ENCODE peak calls at places on chromosomes 7 and 10, in four cellular contexts. U is progenitor cell of endocrine pancreas, L is OCI-M1, I is NCI-H460. V is an unnamed sample.

GRCh38 chr7:25382869-25383268 is 154.6 kb upstream of the NPVF start:
- DNase-seq in U (no peak), L (no peak), I (no peak), V (no peak)

GRCh38 chr7:141185369-141185967 is 111.6 kb downstream of the TMEM178B start:
- DNase-seq in U (no peak), L (no peak), I (no peak), V (no peak)

GRCh38 chr7:36236073-36236472 is 83.0 kb downstream of the EEPD1 start:
- DNase-seq in U (no peak), L (no peak), I (no peak), V (no peak)

GRCh38 chr10:1488970-1489548 is 248.3 kb downstream of the ADARB2 start:
- DNase-seq in U (no peak), L (no peak), I (no peak), V (no peak)

GRCh38 chr10:1638889-1639418 is 98.4 kb downstream of the ADARB2 start:
- DNase-seq in U (no peak), L (no peak), I (no peak), V (no peak)

GRCh38 chr7:155741805-155742204 is 70.5 kb downstream of the SHH start:
- DNase-seq in U (no peak), L (no peak), I (no peak), V (no peak)

GRCh38 chr7:121385056-121385799 is 10.9 kb downstream of the FAM3C start:
- DNase-seq in U (no peak), L (no peak), I (no peak), V (no peak)

GRCh38 chr10:74826142-74827044 is at the start of gene KAT6B:
- DNase-seq in U (peak), L (peak), I (peak), V (peak)

GRCh38 chr10:85645097-85645496 is 721.5 kb downstream of the GRID1 start:
- DNase-seq in U (no peak), L (no peak), I (no peak), V (no peak)

GRCh38 chr10:30233186-30233958 is 115.7 kb downstream of the MTPAP start:
- DNase-seq in U (no peak), L (no peak), I (no peak), V (no peak)

GRCh38 chr10:118698421-118698820 is 56.3 kb downstream of the CACUL1 start:
- DNase-seq in U (no peak), L (peak), I (no peak), V (no peak)

GRCh38 chr10:24894309-24894708 is 58.1 kb downstream of the PRTFDC1 start:
- DNase-seq in U (no peak), L (no peak), I (no peak), V (no peak)

GRCh38 chr10:72248477-72249151 is 25.1 kb upstream of the DDIT4 start:
- DNase-seq in U (no peak), L (no peak), I (peak), V (no peak)

GRCh38 chr10:121500591-121501341 is 97.5 kb downstream of the FGFR2 start:
- DNase-seq in U (peak), L (no peak), I (no peak), V (no peak)

V was measured in neural progenitor cell.